ENCODE peak calls at places on chromosomes 13 and 19, in seven cellular contexts. K is tibial nerve; Z is GM06990; X is CD4-positive, alpha-beta memory T cell; U is HepG2; M is IMR-90; W is heart right ventricle. C is an unnamed sample. For H3K36me3, the result is how much of the 10 kb centered on the place peaks cover.

GRCh38 chr13:101514695-101515275 is 62.3 kb downstream of the ITGBL1 start:
- DNase-seq in K (no peak), Z (peak), X (peak), U (peak), M (peak), W (no peak), C (no peak)

GRCh38 chr13:110507678-110508381 is 53.7 kb downstream of the RAB20 start:
- DNase-seq in K (no peak), Z (no peak), X (no peak), U (no peak), M (no peak), W (peak), C (no peak)

GRCh38 chr13:76745246-76746200 is 140.7 kb downstream of the KCTD12 start:
- DNase-seq in K (no peak), Z (peak), X (no peak), U (no peak), M (no peak), W (no peak), C (no peak)

GRCh38 chr19:55216461-55217198 is 7.3 kb upstream of the PTPRH start:
- DNase-seq in K (peak), Z (peak), X (peak), U (peak), M (peak), W (peak), C (peak)

GRCh38 chr19:23774156-23774971 is 15.7 kb upstream of the ZNF681 start:
- DNase-seq in K (no peak), Z (no peak), X (no peak), U (no peak), M (no peak), W (no peak), C (no peak)

GRCh38 chr19:15702590-15702930 is 25.3 kb upstream of the OR10H2 start:
- DNase-seq in K (peak), Z (no peak), X (no peak), U (peak), M (no peak), W (peak), C (peak)

GRCh38 chr13:45162821-45163220 is 38.0 kb downstream of the KCTD4 start:
- DNase-seq in K (no peak), Z (no peak), X (no peak), U (no peak), M (peak), W (no peak), C (no peak)

GRCh38 chr19:44303976-44304568 is 753 bp downstream of the ZNF235 start:
- DNase-seq in K (no peak), Z (no peak), X (no peak), U (no peak), M (peak), W (no peak), C (no peak)

GRCh38 chr13:43720780-43721397 is 65.9 kb downstream of the ENOX1 start:
- DNase-seq in K (no peak), Z (no peak), X (no peak), U (no peak), M (peak), W (no peak), C (no peak)

GRCh38 chr13:75365724-75366173 is 116.2 kb downstream of the TBC1D4 start:
- DNase-seq in K (no peak), Z (peak), X (no peak), U (no peak), M (peak), W (no peak), C (no peak)

GRCh38 chr13:32036131-32036695 is 4.6 kb downstream of the FRY start:
- DNase-seq in K (no peak), Z (no peak), X (no peak), U (no peak), M (no peak), W (no peak), C (no peak)

GRCh38 chr19:33520844-33521479 is 629 bp downstream of the PEPD start:
- DNase-seq in K (no peak), Z (no peak), X (no peak), U (peak), M (no peak), W (no peak), C (no peak)

GRCh38 chr13:62598708-62599107 is 1183.1 kb upstream of the PCDH20 start:
- DNase-seq in K (no peak), Z (no peak), X (no peak), U (no peak), M (no peak), W (no peak), C (no peak)

GRCh38 chr13:30805603-30806011 is 70.3 kb downstream of the ALOX5AP start:
- DNase-seq in K (no peak), Z (no peak), X (no peak), U (peak), M (peak), W (peak), C (no peak)

GRCh38 chr13:28548872-28549271 is 53.9 kb upstream of the FLT1 start:
- DNase-seq in K (no peak), Z (no peak), X (no peak), U (no peak), M (no peak), W (no peak), C (no peak)

GRCh38 chr13:80862466-80862865 is 521.5 kb upstream of the SPRY2 start:
- DNase-seq in K (no peak), Z (no peak), X (no peak), U (no peak), M (no peak), W (no peak), C (no peak)

GRCh38 chr19:2747349-2747748 is 7.5 kb upstream of the SLC39A3 start:
- DNase-seq in K (no peak), Z (no peak), X (no peak), U (no peak), M (no peak), W (no peak), C (no peak)

GRCh38 chr13:109274188-109274821 is 512.1 kb downstream of the IRS2 start:
- DNase-seq in K (no peak), Z (no peak), X (no peak), U (no peak), M (peak), W (no peak), C (no peak)

GRCh38 chr19:42567567-42567966 is 27.2 kb downstream of the CEACAM8 start:
- DNase-seq in K (no peak), Z (no peak), X (no peak), U (no peak), M (no peak), W (no peak), C (no peak)

GRCh38 chr13:40615619-40616018 is 50.8 kb downstream of the FOXO1 start:
- DNase-seq in K (no peak), Z (no peak), X (no peak), U (no peak), M (no peak), W (no peak), C (no peak)

GRCh38 chr19:6047741-6048231 is 62.5 kb downstream of the RFX2 start:
- DNase-seq in K (no peak), Z (no peak), X (no peak), U (peak), M (peak), W (no peak), C (no peak)

GRCh38 chr13:57569981-57570380 is 61.6 kb upstream of the PCDH17 start:
- DNase-seq in K (no peak), Z (no peak), X (no peak), U (no peak), M (no peak), W (no peak), C (no peak)

GRCh38 chr19:16530540-16531379 is 11.5 kb downstream of the CHERP start:
- DNase-seq in K (no peak), Z (no peak), X (no peak), U (no peak), M (no peak), W (no peak), C (no peak)

GRCh38 chr19:18932216-18932841 is 8.7 kb downstream of the HOMER3 start:
- DNase-seq in K (peak), Z (peak), X (peak), U (no peak), M (no peak), W (peak), C (no peak)

GRCh38 chr19:30557927-30558557 is 185.9 kb downstream of the ZNF536 start:
- DNase-seq in K (no peak), Z (no peak), X (no peak), U (no peak), M (no peak), W (no peak), C (no peak)

GRCh38 chr13:112446347-112446861 is 70.2 kb downstream of the SPACA7 start:
- DNase-seq in K (no peak), Z (no peak), X (no peak), U (no peak), M (no peak), W (no peak), C (no peak)

GRCh38 chr13:105904034-105904742 is 631.3 kb downstream of the EFNB2 start:
- DNase-seq in K (no peak), Z (no peak), X (no peak), U (no peak), M (no peak), W (no peak), C (no peak)

GRCh38 chr13:59834801-59835200 is 328.9 kb downstream of the DIAPH3 start:
- DNase-seq in K (no peak), Z (no peak), X (no peak), U (no peak), M (peak), W (no peak), C (no peak)

GRCh38 chr13:23087884-23088283 is 92.9 kb upstream of the SGCG start:
- DNase-seq in K (no peak), Z (no peak), X (no peak), U (peak), M (peak), W (no peak), C (no peak)

GRCh38 chr13:22915442-22916082 is 265.2 kb upstream of the SGCG start:
- DNase-seq in K (no peak), Z (peak), X (no peak), U (no peak), M (peak), W (peak), C (no peak)

GRCh38 chr13:26787961-26788360 is 27.4 kb upstream of the GPR12 start:
- DNase-seq in K (no peak), Z (no peak), X (no peak), U (no peak), M (no peak), W (no peak), C (no peak)

GRCh38 chr19:29171525-29171924 is 41.4 kb downstream of the UQCRFS1 start:
- DNase-seq in K (no peak), Z (no peak), X (no peak), U (no peak), M (no peak), W (no peak), C (no peak)

GRCh38 chr13:76822691-76823267 is 63.4 kb downstream of the KCTD12 start:
- DNase-seq in K (no peak), Z (peak), X (no peak), U (no peak), M (peak), W (no peak), C (no peak)

GRCh38 chr19:27964165-27964564 is 1248.8 kb downstream of the UQCRFS1 start:
- DNase-seq in K (no peak), Z (no peak), X (no peak), U (no peak), M (no peak), W (no peak), C (no peak)

GRCh38 chr19:16330368-16330801 is 5.8 kb downstream of the KLF2 start:
- DNase-seq in K (no peak), Z (peak), X (peak), U (peak), M (peak), W (peak), C (peak)

GRCh38 chr19:2408247-2408646 is 19.1 kb downstream of the TIMM13 start:
- DNase-seq in K (no peak), Z (no peak), X (no peak), U (no peak), M (no peak), W (no peak), C (no peak)

DNA sequence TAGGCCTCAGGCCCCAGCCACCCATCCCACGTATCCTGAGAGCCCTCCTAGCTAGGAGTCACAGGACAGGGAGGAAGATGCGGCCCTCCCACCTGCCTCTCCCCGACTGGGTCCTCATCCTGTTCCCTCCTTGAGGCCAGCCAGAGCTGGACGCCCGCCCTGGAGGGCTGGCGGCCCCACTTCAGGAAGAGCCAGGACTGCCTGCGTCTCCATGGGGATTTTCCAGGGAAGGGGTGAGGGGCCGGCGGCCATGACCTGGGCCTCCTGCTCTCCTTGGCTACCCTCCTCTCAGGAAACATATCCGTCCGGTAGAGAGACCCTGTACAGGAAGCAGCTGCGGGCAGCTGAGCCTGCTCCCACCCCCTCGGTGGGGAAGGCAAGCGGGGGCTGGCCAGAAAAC is 11.3 kb upstream of the PRKD2 start:
- DNase-seq in K (no peak), Z (no peak), X (no peak), U (no peak), M (no peak), W (peak), C (no peak)
- H3K36me3 ChIP-seq in K (half or more), Z (half or more), X (half or more), U (half or more), M (half or more), W (half or more), C (half or more)

GRCh38 chr19:35127871-35128270 is 7.0 kb downstream of the LGI4 start:
- DNase-seq in K (no peak), Z (no peak), X (no peak), U (no peak), M (no peak), W (no peak), C (no peak)

GRCh38 chr19:35125270-35125717 is 9.6 kb downstream of the LGI4 start:
- DNase-seq in K (no peak), Z (no peak), X (no peak), U (no peak), M (no peak), W (no peak), C (no peak)

GRCh38 chr19:35126624-35126959 is 8.3 kb downstream of the LGI4 start:
- DNase-seq in K (no peak), Z (no peak), X (no peak), U (no peak), M (no peak), W (no peak), C (no peak)

GRCh38 chr19:35124098-35125060 is 8.8 kb downstream of the FXYD3 start:
- DNase-seq in K (peak), Z (peak), X (peak), U (no peak), M (peak), W (peak), C (peak)

DNA sequence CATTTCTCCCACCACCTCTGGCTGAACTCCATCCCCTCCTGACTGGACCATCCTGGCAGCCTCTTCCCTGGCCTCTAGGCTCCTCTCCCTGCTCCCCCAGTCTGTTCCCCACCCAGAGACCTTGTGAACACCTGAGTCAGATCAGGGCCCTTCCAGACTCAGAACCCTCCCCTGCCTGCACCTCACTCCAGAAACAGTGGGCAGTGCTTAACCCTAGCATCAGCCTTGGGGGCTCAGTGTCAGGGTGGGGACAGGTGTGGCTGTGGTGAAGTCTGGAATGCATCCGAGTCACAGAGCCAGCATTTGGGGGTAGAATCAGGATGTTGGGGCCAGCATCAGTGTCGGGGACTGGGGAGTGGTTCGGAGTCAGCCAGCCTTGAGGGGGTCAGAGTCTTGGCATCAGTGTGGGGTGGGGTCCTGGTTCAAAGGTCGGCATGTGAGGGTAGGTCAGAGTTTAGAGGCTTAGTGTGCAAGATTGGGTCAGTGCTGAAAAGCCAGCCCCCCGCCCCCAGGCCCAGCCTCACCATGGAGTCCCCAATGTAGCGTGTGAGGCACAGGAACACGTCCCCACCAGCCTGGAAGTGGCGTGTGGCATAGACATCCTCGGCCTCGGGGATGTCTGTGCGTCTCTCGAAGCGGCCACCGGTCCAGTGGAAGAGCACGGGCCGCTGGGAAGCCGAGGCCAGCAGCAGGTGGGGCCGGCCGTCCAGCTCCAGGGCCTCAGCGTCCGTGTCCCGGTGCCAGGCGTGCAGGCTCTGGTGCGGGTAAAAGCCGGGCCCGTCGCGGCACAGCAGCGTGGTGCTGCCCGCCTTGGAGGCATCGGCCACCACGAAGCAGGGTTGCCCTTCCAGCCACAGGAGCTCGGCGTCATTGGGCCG is 8.9 kb downstream of the LGI4 start:
- DNase-seq in K (no peak), Z (no peak), X (no peak), U (no peak), M (no peak), W (no peak), C (no peak)
- H3K4me3 ChIP-seq in K (peak), Z (no peak), X (no peak), U (no peak), M (no peak), W (no peak), C (no peak)

DNA sequence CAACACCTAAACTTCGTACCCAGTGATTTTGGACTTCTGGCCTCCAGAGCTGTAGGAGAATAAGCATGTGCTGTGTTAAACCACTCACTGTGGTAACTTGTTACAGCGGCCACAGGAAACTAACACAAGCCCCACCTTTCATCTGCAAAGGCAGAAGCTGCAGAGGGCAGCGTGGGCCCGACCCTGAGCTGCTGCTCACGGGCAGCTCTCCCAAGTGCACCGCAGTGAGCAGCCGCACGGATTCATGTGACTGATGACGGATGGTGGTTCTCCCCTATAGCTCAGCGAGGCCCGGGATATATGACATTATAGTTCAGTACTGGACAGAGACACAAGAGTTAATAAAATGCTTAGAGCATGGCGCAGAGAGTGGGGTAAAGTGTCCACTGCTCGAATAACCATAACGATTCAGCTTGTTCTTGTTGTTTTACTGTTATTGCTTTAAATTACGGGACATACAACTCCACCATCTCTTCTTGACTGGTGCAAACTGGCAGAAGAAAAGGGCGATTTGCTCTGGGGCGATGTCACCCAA is 21.9 kb downstream of the VRK3 start:
- DNase-seq in K (no peak), Z (no peak), X (no peak), U (no peak), M (no peak), W (no peak), C (no peak)
- H3K36me3 ChIP-seq in K (half or more), Z (under half), X (half or more), U (under half), M (half or more), W (half or more), C (half or more)

DNA sequence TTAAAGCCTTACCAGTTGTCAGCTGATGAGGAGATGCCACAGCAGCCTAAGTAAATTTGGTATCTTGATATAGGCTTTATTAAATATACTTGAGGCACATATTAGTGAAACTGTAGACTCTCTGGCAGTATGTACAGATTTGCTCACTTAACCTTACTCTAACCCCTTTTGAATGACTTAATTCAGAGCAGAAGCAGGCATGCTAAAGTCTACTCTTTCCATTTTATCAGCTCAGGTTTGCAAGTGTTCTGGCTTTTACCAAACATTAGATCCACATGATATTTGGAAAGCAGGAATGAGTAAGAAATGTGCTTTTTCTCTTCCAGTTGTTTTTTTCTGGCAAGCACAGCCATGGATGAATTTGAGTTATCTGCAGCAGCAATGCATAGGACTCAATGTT is 541.0 kb upstream of the PCDH9 start:
- DNase-seq in K (no peak), Z (no peak), X (no peak), U (no peak), M (no peak), W (no peak), C (no peak)
- H3K4me3 ChIP-seq in K (no peak), Z (no peak), X (no peak), U (no peak), M (no peak), W (no peak), C (no peak)

GRCh38 chr19:4213116-4213515 is 16.2 kb upstream of the EBI3 start:
- DNase-seq in K (no peak), Z (no peak), X (no peak), U (no peak), M (no peak), W (no peak), C (no peak)
- H3K36me3 ChIP-seq in K (under half), Z (under half), X (under half), U (under half), M (under half), W (under half), C (under half)

DNA sequence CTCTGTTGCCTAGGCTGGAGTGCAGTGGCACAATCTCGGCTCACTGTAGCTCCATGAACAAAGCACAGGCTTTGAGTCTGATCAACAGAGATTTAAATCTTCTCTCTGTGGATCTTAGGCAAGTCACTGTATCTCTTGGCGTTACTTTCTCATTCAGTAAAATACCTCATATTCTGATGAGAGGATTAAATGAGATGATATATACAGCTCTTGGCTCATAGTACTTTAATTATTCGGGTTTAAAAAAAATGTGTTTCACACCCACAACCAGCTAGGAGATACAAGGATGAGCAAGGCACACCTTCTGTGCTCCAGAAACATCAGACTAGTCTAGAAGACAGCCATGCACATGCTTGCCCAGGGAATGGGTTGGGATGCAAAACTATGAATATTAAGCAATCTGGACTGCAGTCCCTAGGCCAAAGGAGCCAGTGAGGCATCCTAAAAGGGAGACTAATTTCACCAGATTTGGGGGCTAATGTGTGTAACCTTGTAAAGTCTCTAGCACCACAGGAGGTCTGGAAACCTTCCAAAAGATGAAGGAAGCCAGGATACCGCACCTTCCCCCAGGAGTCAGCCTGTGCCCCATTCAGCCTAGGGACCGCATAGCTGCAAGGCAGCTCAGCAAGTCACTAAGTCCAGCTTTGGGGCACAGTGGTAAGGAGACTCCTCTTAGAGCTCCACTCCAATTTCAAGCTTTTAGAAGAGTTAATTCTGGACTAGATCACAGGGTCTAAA is 2.5 kb downstream of the VPS36 start:
- DNase-seq in K (no peak), Z (no peak), X (no peak), U (no peak), M (no peak), W (no peak), C (no peak)
- H3K4me3 ChIP-seq in K (no peak), Z (no peak), X (no peak), U (no peak), M (no peak), W (no peak), C (no peak)

C was measured in ascending aorta.